ENCODE peak calls at places on chromosome 11, in four cellular contexts. One of them, this sample, is unnamed.

GRCh38 chr11:2932850-2933251 is 3.6 kb upstream of the PHLDA2 start:
- DNase-seq in ovary: no peak
- DNase-seq in left ventricle myocardium inferior: no peak
- DNase-seq in OCI-LY7: no peak
- DNase-seq in this sample: peak; percentile 27

GRCh38 chr11:64924910-64925284 is 408 bp downstream of the PPP2R5B start:
- DNase-seq in OCI-LY7: no peak
- DNase-seq in ovary: no peak
- DNase-seq in left ventricle myocardium inferior: no peak
- DNase-seq in this sample: no peak

GRCh38 chr11:1633864-1634263 is 4.3 kb downstream of the KRTAP5-5 start:
- DNase-seq in left ventricle myocardium inferior: no peak
- DNase-seq in ovary: no peak
- DNase-seq in OCI-LY7: no peak
- DNase-seq in this sample: no peak

GRCh38 chr11:108135845-108136599 is 14.7 kb downstream of the ACAT1 start:
- DNase-seq in OCI-LY7: peak; percentile 57
- DNase-seq in ovary: no peak
- DNase-seq in left ventricle myocardium inferior: no peak
- DNase-seq in this sample: no peak

GRCh38 chr11:20277014-20277413 is 86.5 kb upstream of the HTATIP2 start:
- DNase-seq in OCI-LY7: no peak
- DNase-seq in ovary: no peak
- DNase-seq in left ventricle myocardium inferior: no peak
- DNase-seq in this sample: no peak

GRCh38 chr11:35105319-35106063 is 33.5 kb upstream of the CD44 start:
- DNase-seq in ovary: no peak
- DNase-seq in left ventricle myocardium inferior: peak; percentile 29
- DNase-seq in OCI-LY7: no peak
- DNase-seq in this sample: no peak

GRCh38 chr11:46520971-46521745 is 72.7 kb downstream of the AMBRA1 start:
- DNase-seq in OCI-LY7: no peak
- DNase-seq in left ventricle myocardium inferior: no peak
- DNase-seq in ovary: no peak
- DNase-seq in this sample: peak; percentile 62

GRCh38 chr11:34126959-34127848 is 21.8 kb downstream of the NAT10 start:
- DNase-seq in ovary: no peak
- DNase-seq in left ventricle myocardium inferior: no peak
- DNase-seq in OCI-LY7: no peak
- DNase-seq in this sample: no peak

GRCh38 chr11:72813740-72814138 is 472 bp upstream of the ATG16L2 start:
- DNase-seq in left ventricle myocardium inferior: peak; percentile 88
- DNase-seq in ovary: peak; percentile 62
- DNase-seq in OCI-LY7: peak; percentile 92
- DNase-seq in this sample: no peak

GRCh38 chr11:77072851-77073327 is 6.1 kb downstream of the CAPN5 start:
- DNase-seq in ovary: no peak
- DNase-seq in OCI-LY7: no peak
- DNase-seq in left ventricle myocardium inferior: no peak
- DNase-seq in this sample: no peak

GRCh38 chr11:132605794-132606570 is 926.3 kb downstream of the OPCML start:
- DNase-seq in OCI-LY7: no peak
- DNase-seq in left ventricle myocardium inferior: no peak
- DNase-seq in ovary: no peak
- DNase-seq in this sample: no peak

GRCh38 chr11:68927280-68928107 is 23.8 kb downstream of the IGHMBP2 start:
- DNase-seq in left ventricle myocardium inferior: no peak
- DNase-seq in ovary: no peak
- DNase-seq in OCI-LY7: peak; percentile 66
- DNase-seq in this sample: no peak

GRCh38 chr11:64864473-64865285 is 13.7 kb downstream of the EHD1 start:
- DNase-seq in left ventricle myocardium inferior: peak; percentile 75
- DNase-seq in ovary: peak; percentile 75
- DNase-seq in OCI-LY7: peak; percentile 75
- DNase-seq in this sample: peak; percentile 53

GRCh38 chr11:35389112-35389511 is 30.2 kb downstream of the SLC1A2 start:
- DNase-seq in left ventricle myocardium inferior: no peak
- DNase-seq in OCI-LY7: no peak
- DNase-seq in ovary: no peak
- DNase-seq in this sample: no peak

GRCh38 chr11:125223901-125224331 is 59.4 kb downstream of the PKNOX2 start:
- DNase-seq in ovary: peak; percentile 40
- DNase-seq in left ventricle myocardium inferior: no peak
- DNase-seq in OCI-LY7: no peak
- DNase-seq in this sample: no peak

GRCh38 chr11:96520939-96521338 is 131.1 kb downstream of the JRKL start:
- DNase-seq in ovary: no peak
- DNase-seq in OCI-LY7: no peak
- DNase-seq in left ventricle myocardium inferior: no peak
- DNase-seq in this sample: no peak

DNA sequence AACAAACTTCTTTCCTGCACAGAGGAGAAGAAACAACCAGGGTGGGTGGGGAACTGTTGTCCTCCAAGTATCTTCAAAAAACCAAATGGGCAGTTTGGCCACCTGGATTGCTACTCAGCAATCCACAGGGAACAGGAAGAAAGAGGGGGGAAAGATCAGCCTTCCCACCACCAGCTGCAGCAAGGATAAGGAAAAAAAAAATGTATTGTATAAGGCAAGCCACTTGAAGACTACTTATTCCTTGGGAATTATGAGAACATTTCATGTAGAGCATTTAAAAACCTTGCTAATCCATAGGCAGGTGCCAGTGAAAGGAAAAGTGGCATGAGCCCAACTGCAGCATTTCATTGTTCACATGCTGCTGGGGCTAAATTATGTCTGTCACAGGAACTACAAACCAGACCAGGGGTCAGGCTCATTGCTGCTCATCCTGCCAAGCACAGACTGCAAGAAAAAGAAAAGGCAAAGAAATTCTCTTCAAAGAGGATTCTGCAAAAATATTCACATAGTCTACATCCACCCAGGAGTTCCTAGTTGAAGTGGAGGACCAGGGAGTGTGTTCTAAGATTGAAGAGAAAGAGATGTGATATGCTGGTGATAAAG is 2.2 kb downstream of the RAB30 start:
- DNase-seq in left ventricle myocardium inferior: no peak
- DNase-seq in OCI-LY7: peak; percentile 62
- DNase-seq in ovary: no peak
- DNase-seq in this sample: peak; percentile 76
- H3K4me3 ChIP-seq in left ventricle myocardium inferior: peak overlapping the region; percentile 81
- H3K4me3 ChIP-seq in OCI-LY7: peak overlapping the region; percentile 86
- H3K4me3 ChIP-seq in ovary: peak overlapping the region; percentile 57
- H3K4me3 ChIP-seq in this sample: peak overlapping the region; percentile 81

GRCh38 chr11:111298466-111299110 is at the start of gene POU2AF3:
- DNase-seq in left ventricle myocardium inferior: no peak
- DNase-seq in ovary: peak; percentile 73
- DNase-seq in OCI-LY7: no peak
- DNase-seq in this sample: no peak

GRCh38 chr11:111300569-111300968 is 2.2 kb downstream of the POU2AF3 start:
- DNase-seq in OCI-LY7: no peak
- DNase-seq in ovary: no peak
- DNase-seq in left ventricle myocardium inferior: no peak
- DNase-seq in this sample: no peak

GRCh38 chr11:111301004-111301839 is 2.9 kb downstream of the POU2AF3 start:
- DNase-seq in ovary: no peak
- DNase-seq in left ventricle myocardium inferior: no peak
- DNase-seq in OCI-LY7: peak; percentile 27
- DNase-seq in this sample: no peak

GRCh38 chr11:111297696-111298095 is 650 bp upstream of the POU2AF3 start:
- DNase-seq in left ventricle myocardium inferior: no peak
- DNase-seq in ovary: no peak
- DNase-seq in OCI-LY7: no peak
- DNase-seq in this sample: no peak

DNA sequence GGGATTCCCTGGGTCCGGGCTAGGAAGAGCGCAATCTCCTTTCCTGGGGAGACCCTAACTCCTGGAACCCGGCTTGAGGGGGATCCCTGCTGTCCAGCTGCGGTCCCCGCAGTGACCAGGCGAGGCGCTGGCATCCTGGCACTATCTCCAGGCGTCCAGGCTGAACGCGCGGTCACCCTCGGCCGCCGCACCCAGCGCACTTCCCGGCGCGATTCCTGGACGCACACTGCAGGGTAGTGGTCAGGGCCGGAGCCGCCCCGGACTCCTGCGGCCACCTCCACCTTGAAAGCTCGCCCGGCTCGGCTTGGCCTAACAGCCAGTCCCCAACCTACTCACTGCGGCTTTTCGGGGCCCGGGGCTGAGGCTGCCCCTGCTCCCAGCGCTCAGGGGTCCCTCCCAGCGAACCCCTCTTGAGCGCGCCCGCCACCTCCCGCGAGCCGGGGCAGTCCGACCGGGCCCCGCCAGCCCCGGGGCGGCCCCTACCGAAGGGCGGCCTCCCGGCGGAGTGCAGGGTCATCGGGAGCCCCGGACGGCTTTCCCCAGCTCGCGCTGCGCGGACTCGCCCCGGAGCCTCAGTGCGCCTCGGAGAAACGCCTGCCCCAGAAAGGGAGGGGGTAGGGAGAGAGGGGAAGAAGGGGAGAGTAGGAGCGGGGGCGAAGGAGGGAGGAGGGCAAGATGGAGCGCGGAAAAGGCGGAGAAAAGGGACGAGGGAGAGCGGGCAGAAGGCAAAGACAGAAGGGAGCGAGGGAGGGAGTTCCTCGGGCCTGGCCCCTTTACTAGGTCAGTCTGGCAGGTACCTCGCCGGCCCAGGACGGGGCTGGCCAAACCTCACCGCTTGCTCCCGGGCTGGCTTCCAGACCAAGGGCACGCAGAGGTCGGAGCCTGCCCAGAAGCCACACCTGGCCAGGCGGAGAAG is 1.0 kb downstream of the POU2AF3 start:
- DNase-seq in left ventricle myocardium inferior: peak; percentile 59
- DNase-seq in OCI-LY7: no peak
- DNase-seq in ovary: peak; percentile 78
- DNase-seq in this sample: peak; percentile 11
- H3K4me3 ChIP-seq in left ventricle myocardium inferior: peak overlapping the region; percentile 76
- H3K4me3 ChIP-seq in OCI-LY7: no peak overlapping the region
- H3K4me3 ChIP-seq in ovary: peak overlapping the region; percentile 58
- H3K4me3 ChIP-seq in this sample: peak overlapping the region; percentile 42

GRCh38 chr11:71406681-71407080 is 41.5 kb downstream of the DHCR7 start:
- DNase-seq in ovary: no peak
- DNase-seq in left ventricle myocardium inferior: no peak
- DNase-seq in OCI-LY7: peak; percentile 68
- DNase-seq in this sample: no peak
- H3K4me3 ChIP-seq in ovary: no peak overlapping the region
- H3K4me3 ChIP-seq in left ventricle myocardium inferior: no peak overlapping the region
- H3K4me3 ChIP-seq in OCI-LY7: no peak overlapping the region
- H3K4me3 ChIP-seq in this sample: no peak overlapping the region

DNA sequence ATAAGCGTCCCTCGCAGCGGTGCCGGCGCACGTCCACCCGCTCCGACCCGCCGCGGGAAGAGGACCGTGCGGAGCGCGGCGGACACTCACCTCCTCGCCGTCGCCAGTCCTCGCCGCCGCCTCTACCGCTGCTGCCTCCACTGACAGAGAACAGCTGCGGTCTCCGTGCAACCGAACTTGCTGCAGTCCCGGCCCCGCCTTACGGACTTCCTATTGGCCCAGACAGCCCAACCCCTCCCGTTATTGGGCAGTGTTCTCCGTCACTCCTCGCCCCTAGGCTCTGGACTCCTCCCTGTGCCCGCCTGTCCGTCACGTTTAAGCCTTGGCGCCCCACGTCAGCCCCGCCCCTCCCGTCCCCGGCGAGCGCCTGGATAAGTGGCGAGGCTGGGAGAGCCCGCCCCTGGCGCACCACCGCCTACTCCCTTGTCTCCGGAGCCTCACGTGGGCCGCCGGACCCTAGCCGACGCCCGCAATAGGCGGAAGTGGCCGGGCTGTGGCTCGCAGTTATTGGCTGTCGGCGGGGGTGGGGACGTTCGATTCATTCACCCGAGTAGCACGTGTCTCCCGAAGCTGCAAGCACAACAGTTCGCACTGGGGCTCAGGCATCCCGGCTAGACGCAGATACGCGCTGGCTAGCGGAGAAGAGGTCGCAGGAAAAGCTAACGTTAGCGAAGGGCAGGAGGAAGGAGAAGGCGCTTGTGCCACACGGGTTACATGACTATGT is at the start of gene PC:
- DNase-seq in ovary: peak; percentile 100
- DNase-seq in OCI-LY7: peak; percentile 98
- DNase-seq in left ventricle myocardium inferior: peak; percentile 100
- DNase-seq in this sample: peak; percentile 100
- H3K4me3 ChIP-seq in ovary: peak within 1 kb of the TSS; percentile 86
- H3K4me3 ChIP-seq in OCI-LY7: peak within 1 kb of the TSS; percentile 61
- H3K4me3 ChIP-seq in left ventricle myocardium inferior: peak within 1 kb of the TSS; percentile 77
- H3K4me3 ChIP-seq in this sample: peak within 1 kb of the TSS; percentile 55

DNA sequence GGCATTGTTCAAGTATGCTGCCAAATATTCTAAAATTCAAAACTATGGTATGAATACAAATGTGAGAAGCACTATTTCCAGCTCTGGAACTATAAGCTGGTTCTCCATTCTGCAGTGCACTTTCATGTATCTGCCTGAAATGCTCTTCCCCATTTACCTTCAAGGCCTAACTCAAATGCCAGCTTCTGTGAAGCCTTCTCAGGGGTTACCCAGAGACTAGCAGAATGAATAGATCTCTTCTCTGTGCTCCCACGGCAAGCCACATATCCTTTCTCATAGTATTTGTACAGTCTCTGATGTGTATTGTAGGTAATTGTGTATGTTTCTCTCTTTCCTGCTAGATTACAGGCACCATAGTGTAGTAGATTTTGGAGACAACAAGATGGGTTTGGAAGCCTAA is 4.1 kb downstream of the HOATZ start:
- DNase-seq in left ventricle myocardium inferior: no peak
- DNase-seq in ovary: no peak
- DNase-seq in OCI-LY7: no peak
- DNase-seq in this sample: no peak
- H3K4me3 ChIP-seq in left ventricle myocardium inferior: no peak overlapping the region
- H3K4me3 ChIP-seq in ovary: no peak overlapping the region
- H3K4me3 ChIP-seq in OCI-LY7: no peak overlapping the region
- H3K4me3 ChIP-seq in this sample: no peak overlapping the region

GRCh38 chr11:62611705-62612365 is 740 bp downstream of the EML3 start:
- DNase-seq in OCI-LY7: peak; percentile 26
- DNase-seq in left ventricle myocardium inferior: peak; percentile 57
- DNase-seq in ovary: peak; percentile 81
- DNase-seq in this sample: peak; percentile 66
- H3K4me3 ChIP-seq in OCI-LY7: peak overlapping the region; percentile 71
- H3K4me3 ChIP-seq in left ventricle myocardium inferior: peak overlapping the region; percentile 76
- H3K4me3 ChIP-seq in ovary: peak overlapping the region; percentile 70
- H3K4me3 ChIP-seq in this sample: peak overlapping the region; percentile 74

GRCh38 chr11:133957926-133958325 is 1.2 kb upstream of the IGSF9B start:
- DNase-seq in left ventricle myocardium inferior: no peak
- DNase-seq in ovary: no peak
- DNase-seq in OCI-LY7: no peak
- DNase-seq in this sample: no peak
- H3K4me3 ChIP-seq in left ventricle myocardium inferior: peak overlapping the region; percentile 81
- H3K4me3 ChIP-seq in ovary: no peak overlapping the region
- H3K4me3 ChIP-seq in OCI-LY7: no peak overlapping the region
- H3K4me3 ChIP-seq in this sample: no peak overlapping the region

GRCh38 chr11:66335531-66336233 is 552 bp downstream of the RIN1 start:
- DNase-seq in left ventricle myocardium inferior: no peak
- DNase-seq in ovary: no peak
- DNase-seq in OCI-LY7: no peak
- DNase-seq in this sample: peak; percentile 53
- H3K4me3 ChIP-seq in left ventricle myocardium inferior: peak overlapping the region; percentile 79
- H3K4me3 ChIP-seq in ovary: peak overlapping the region; percentile 44
- H3K4me3 ChIP-seq in OCI-LY7: no peak overlapping the region
- H3K4me3 ChIP-seq in this sample: peak overlapping the region; percentile 48